ENCODE peak calls at places on chromosome 22, in four cellular contexts. One of them, this sample, is unnamed.

GRCh38 chr22:22702159-22702873 is 57.9 kb downstream of the GGTLC2 start:
- DNase-seq in stomach: no peak
- DNase-seq in uterus: no peak
- DNase-seq in K562: no peak
- DNase-seq in this sample: peak

GRCh38 chr22:40498454-40499186 is 128.2 kb downstream of the SGSM3 start:
- DNase-seq in K562: peak
- DNase-seq in uterus: no peak
- DNase-seq in stomach: no peak
- DNase-seq in this sample: no peak

GRCh38 chr22:35914357-35914664 is 114.3 kb downstream of the RBFOX2 start:
- DNase-seq in K562: no peak
- DNase-seq in stomach: no peak
- DNase-seq in uterus: no peak
- DNase-seq in this sample: no peak

GRCh38 chr22:47631571-47632102 is 869.2 kb downstream of the TBC1D22A start:
- DNase-seq in stomach: peak
- DNase-seq in uterus: no peak
- DNase-seq in K562: peak
- DNase-seq in this sample: no peak

GRCh38 chr22:23539135-23539838 is 40.8 kb downstream of the IGLL1 start:
- DNase-seq in stomach: peak
- DNase-seq in K562: peak
- DNase-seq in uterus: peak
- DNase-seq in this sample: peak

GRCh38 chr22:50105529-50106100 is 15.8 kb downstream of the MOV10L1 start:
- DNase-seq in uterus: no peak
- DNase-seq in stomach: no peak
- DNase-seq in K562: no peak
- DNase-seq in this sample: no peak

GRCh38 chr22:39933741-39934140 is 26.5 kb upstream of the TMA7B start:
- DNase-seq in K562: no peak
- DNase-seq in stomach: no peak
- DNase-seq in uterus: no peak
- DNase-seq in this sample: no peak

GRCh38 chr22:46346680-46347405 is 11.3 kb downstream of the TRMU start:
- DNase-seq in K562: no peak
- DNase-seq in stomach: peak
- DNase-seq in uterus: no peak
- DNase-seq in this sample: no peak

GRCh38 chr22:24208012-24208749 is 26.9 kb downstream of the SUSD2 start:
- DNase-seq in uterus: peak
- DNase-seq in K562: no peak
- DNase-seq in stomach: peak
- DNase-seq in this sample: no peak

GRCh38 chr22:36419177-36419911 is 31.6 kb upstream of the MYH9 start:
- DNase-seq in stomach: no peak
- DNase-seq in K562: peak
- DNase-seq in uterus: peak
- DNase-seq in this sample: peak

GRCh38 chr22:31096637-31097274 is 10.6 kb downstream of the SELENOM start:
- DNase-seq in uterus: peak
- DNase-seq in stomach: no peak
- DNase-seq in K562: no peak
- DNase-seq in this sample: no peak

GRCh38 chr22:46366327-46366731 is 30.8 kb downstream of the TRMU start:
- DNase-seq in K562: no peak
- DNase-seq in stomach: no peak
- DNase-seq in uterus: no peak
- DNase-seq in this sample: no peak

GRCh38 chr22:39997939-39998726 is 3.4 kb downstream of the FAM83F start:
- DNase-seq in K562: no peak
- DNase-seq in uterus: peak
- DNase-seq in stomach: peak
- DNase-seq in this sample: peak

GRCh38 chr22:36940676-36941075 is 27.2 kb downstream of the CSF2RB start:
- DNase-seq in uterus: no peak
- DNase-seq in K562: no peak
- DNase-seq in stomach: no peak
- DNase-seq in this sample: peak

GRCh38 chr22:29093501-29093921 is 20.7 kb downstream of the KREMEN1 start:
- DNase-seq in uterus: peak
- DNase-seq in K562: no peak
- DNase-seq in stomach: no peak
- DNase-seq in this sample: no peak

GRCh38 chr22:33397381-33397907 is 339.3 kb upstream of the SYN3 start:
- DNase-seq in uterus: no peak
- DNase-seq in stomach: no peak
- DNase-seq in K562: no peak
- DNase-seq in this sample: no peak

GRCh38 chr22:27407369-27407985 is 394.1 kb downstream of the MN1 start:
- DNase-seq in stomach: no peak
- DNase-seq in K562: no peak
- DNase-seq in uterus: no peak
- DNase-seq in this sample: no peak

GRCh38 chr22:27409299-27409698 is 392.3 kb downstream of the MN1 start:
- DNase-seq in stomach: no peak
- DNase-seq in K562: no peak
- DNase-seq in uterus: no peak
- DNase-seq in this sample: no peak

GRCh38 chr22:27408068-27408467 is 393.5 kb downstream of the MN1 start:
- DNase-seq in uterus: no peak
- DNase-seq in K562: no peak
- DNase-seq in stomach: no peak
- DNase-seq in this sample: no peak

GRCh38 chr22:27406389-27406861 is 395.1 kb downstream of the MN1 start:
- DNase-seq in K562: no peak
- DNase-seq in uterus: no peak
- DNase-seq in stomach: no peak
- DNase-seq in this sample: no peak

DNA sequence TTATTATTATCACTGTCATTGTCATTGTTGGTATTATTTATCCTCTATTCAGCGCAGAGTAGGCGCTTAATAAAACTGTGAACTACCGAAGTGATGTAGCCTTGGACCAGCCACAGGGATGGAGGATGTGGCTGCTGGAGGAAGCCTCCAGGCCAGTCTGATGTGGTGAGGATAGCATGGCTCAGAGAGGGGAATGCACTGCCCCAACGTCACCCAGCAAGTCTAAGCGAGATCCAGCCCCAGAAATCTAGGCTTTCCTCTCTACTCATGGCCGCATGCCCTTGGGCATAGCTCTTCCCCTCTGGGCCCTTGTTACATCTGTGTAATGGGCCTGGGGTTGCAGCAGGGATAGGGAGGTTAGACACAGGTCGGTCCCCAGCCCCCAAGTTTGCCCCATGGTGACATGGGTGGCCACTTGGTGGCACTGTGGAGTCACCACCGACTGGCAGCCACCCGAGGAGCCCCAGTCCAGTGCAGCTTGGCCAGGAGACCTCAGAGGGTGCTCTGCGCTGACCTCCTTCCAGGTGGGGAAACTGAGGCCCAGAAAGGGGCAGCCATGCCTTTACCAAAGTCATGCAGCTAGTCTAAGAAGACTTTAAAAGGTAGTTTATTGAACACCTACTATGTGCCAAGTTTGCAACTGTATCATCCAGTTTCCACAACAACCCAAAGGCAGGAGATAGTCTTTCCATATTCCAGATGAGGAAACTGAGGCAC is 395.7 kb downstream of the MN1 start:
- DNase-seq in uterus: no peak
- DNase-seq in stomach: peak
- DNase-seq in K562: peak
- DNase-seq in this sample: peak
- TF ChIP-seq CTCF in uterus: peak
- TF ChIP-seq CTCF in stomach: peak
- TF ChIP-seq CTCF in K562: peak
- TF ChIP-seq CTCF in this sample: peak

GRCh38 chr22:41917906-41918791 is 3.3 kb upstream of the SHISA8 start:
- DNase-seq in uterus: no peak
- DNase-seq in stomach: peak
- DNase-seq in K562: no peak
- DNase-seq in this sample: no peak

GRCh38 chr22:41920271-41920976 is 5.5 kb upstream of the SHISA8 start:
- DNase-seq in stomach: no peak
- DNase-seq in uterus: no peak
- DNase-seq in K562: no peak
- DNase-seq in this sample: no peak

GRCh38 chr22:41917375-41917905 is 2.6 kb upstream of the SHISA8 start:
- DNase-seq in K562: no peak
- DNase-seq in stomach: no peak
- DNase-seq in uterus: no peak
- DNase-seq in this sample: no peak

GRCh38 chr22:41916745-41917358 is 2.0 kb upstream of the SHISA8 start:
- DNase-seq in stomach: no peak
- DNase-seq in K562: no peak
- DNase-seq in uterus: no peak
- DNase-seq in this sample: no peak

GRCh38 chr22:41919357-41920224 is 4.7 kb upstream of the SHISA8 start:
- DNase-seq in K562: peak
- DNase-seq in uterus: no peak
- DNase-seq in stomach: peak
- DNase-seq in this sample: peak
- TF ChIP-seq POLR2A in K562: no peak
- TF ChIP-seq POLR2A in uterus: no peak
- TF ChIP-seq POLR2A in stomach: no peak
- TF ChIP-seq POLR2A in this sample: no peak

GRCh38 chr22:43743131-43743530 is 69.0 kb downstream of the EFCAB6 start:
- DNase-seq in stomach: no peak
- DNase-seq in uterus: no peak
- DNase-seq in K562: peak
- DNase-seq in this sample: no peak
- TF ChIP-seq CTCF in stomach: no peak
- TF ChIP-seq CTCF in uterus: no peak
- TF ChIP-seq CTCF in K562: peak
- TF ChIP-seq CTCF in this sample: no peak

DNA sequence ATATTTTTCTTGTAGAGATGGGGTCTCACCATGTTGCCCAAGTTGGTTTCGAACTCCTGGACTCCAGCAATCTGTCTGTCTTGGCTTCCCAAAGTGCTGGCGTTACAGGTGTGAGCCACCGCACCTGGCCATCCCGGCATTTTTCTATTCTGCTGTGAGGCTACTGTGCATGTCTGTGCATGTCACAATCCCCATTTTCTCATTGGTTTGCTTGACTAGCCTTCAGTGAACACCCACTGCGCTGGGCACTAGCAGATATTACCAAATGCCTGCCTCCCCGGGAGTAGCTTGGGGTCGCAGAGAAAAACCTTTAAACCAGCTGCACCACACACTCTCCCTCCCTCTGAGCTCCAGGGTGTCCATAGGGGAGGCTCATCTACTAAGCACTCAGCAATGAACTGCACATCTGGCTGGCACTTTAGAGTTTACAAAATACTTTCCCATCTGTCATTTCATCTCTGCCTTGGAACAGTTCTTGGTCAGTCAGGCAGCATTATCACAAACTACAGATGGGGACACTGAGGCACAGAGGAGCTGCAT is 4.9 kb downstream of the CSNK1E start:
- DNase-seq in uterus: no peak
- DNase-seq in stomach: no peak
- DNase-seq in K562: no peak
- DNase-seq in this sample: no peak
- TF ChIP-seq POLR2A in uterus: no peak
- TF ChIP-seq POLR2A in stomach: no peak
- TF ChIP-seq POLR2A in K562: no peak
- TF ChIP-seq POLR2A in this sample: no peak

GRCh38 chr22:20956258-20957117 is 10.6 kb upstream of the AIFM3 start:
- DNase-seq in uterus: no peak
- DNase-seq in stomach: no peak
- DNase-seq in K562: no peak
- DNase-seq in this sample: no peak
- TF ChIP-seq CTCF in uterus: no peak
- TF ChIP-seq CTCF in stomach: no peak
- TF ChIP-seq CTCF in K562: no peak
- TF ChIP-seq CTCF in this sample: no peak

GRCh38 chr22:38795569-38795968 is 1.6 kb upstream of the DNAL4 start:
- DNase-seq in K562: no peak
- DNase-seq in uterus: no peak
- DNase-seq in stomach: no peak
- DNase-seq in this sample: no peak

GRCh38 chr22:38792833-38793232 is 1.1 kb downstream of the DNAL4 start:
- DNase-seq in K562: no peak
- DNase-seq in uterus: no peak
- DNase-seq in stomach: no peak
- DNase-seq in this sample: no peak

GRCh38 chr22:38796262-38796957 is 2.5 kb upstream of the DNAL4 start:
- DNase-seq in stomach: no peak
- DNase-seq in uterus: no peak
- DNase-seq in K562: no peak
- DNase-seq in this sample: no peak

GRCh38 chr22:38789606-38790005 is 4.3 kb downstream of the DNAL4 start:
- DNase-seq in uterus: no peak
- DNase-seq in stomach: no peak
- DNase-seq in K562: no peak
- DNase-seq in this sample: no peak

DNA sequence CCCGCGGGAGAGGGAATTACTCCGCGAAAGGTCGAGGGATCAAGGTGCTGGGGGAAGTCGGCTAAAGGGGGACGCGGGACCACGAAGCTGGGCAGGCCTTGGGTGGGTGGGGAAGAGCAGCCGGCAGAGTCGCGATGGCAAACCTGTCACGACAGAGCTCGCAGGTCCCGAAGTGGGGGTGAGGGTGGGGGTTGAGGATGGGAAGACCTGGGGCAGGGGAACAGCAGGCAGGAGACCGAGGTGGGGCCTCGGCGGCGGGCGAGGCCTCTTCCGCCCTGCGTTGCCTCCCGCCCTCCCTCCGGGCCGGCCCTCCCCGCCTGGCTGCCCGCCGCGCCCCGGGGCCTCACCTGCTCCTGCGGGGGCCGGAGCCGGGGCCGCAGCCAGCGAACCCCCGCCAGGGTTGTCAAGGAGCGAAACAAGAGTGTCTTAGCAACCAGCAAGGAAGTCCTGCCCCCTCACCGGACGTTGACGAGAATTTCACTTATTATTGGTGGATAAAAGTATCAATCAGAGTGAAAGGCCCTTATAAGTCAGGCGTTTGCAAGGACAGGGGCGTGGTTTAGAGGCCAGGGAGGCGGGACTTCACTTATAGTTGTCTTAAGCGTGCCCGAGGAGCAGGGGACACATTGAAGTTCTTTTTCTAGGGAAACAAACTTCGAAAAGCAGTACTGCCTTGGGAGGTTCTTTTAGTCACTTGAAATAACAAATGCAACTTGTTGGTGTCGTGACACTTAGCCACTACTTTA is at the start of gene DNAL4:
- DNase-seq in stomach: peak
- DNase-seq in K562: peak
- DNase-seq in uterus: peak
- DNase-seq in this sample: peak
- TF ChIP-seq POLR2A in stomach: no peak
- TF ChIP-seq POLR2A in K562: peak
- TF ChIP-seq POLR2A in uterus: peak
- TF ChIP-seq POLR2A in this sample: peak